ENCODE peak calls at places on chromosomes 4 and X, in four cellular contexts. T is HepG2, F is GM12878, A is K562. S is an unnamed sample.

GRCh38 chr4:2712261-2712842 is 43.8 kb downstream of the TNIP2 start:
- DNase-seq in A (no peak), T (no peak), F (no peak), S (no peak)

GRCh38 chrX:55111578-55112254 is 22.9 kb downstream of the PAGE2 start:
- DNase-seq in F (no peak), T (peak; percentile 48), A (no peak), S (no peak)

GRCh38 chr4:175308236-175308635 is 390.1 kb downstream of the ADAM29 start:
- DNase-seq in F (no peak), T (no peak), A (no peak), S (no peak)

GRCh38 chrX:103629295-103630170 is 758 bp downstream of the TCEAL1 start:
- DNase-seq in F (no peak), A (peak; percentile 28), T (peak; percentile 39), S (peak; percentile 71)

GRCh38 chr4:1956631-1957030 is 52.1 kb downstream of the NELFA start:
- DNase-seq in A (no peak), T (no peak), F (no peak), S (no peak)

GRCh38 chr4:150769845-150770244 is 187.9 kb downstream of the MAB21L2 start:
- DNase-seq in T (no peak), F (no peak), A (no peak), S (no peak)

GRCh38 chr4:76952631-76953587 is 3.4 kb downstream of the SEPTIN11 start:
- DNase-seq in A (no peak), T (no peak), F (no peak), S (no peak)

GRCh38 chr4:141635726-141636076 is 682 bp upstream of the IL15 start:
- DNase-seq in A (no peak), T (no peak), F (peak; percentile 73), S (no peak)

GRCh38 chrX:103626855-103627254 is 1.9 kb upstream of the TCEAL1 start:
- DNase-seq in A (no peak), T (no peak), F (no peak), S (no peak)

GRCh38 chr4:15479913-15480185 is 10.2 kb downstream of the CC2D2A start:
- DNase-seq in T (no peak), A (no peak), F (no peak), S (no peak)

GRCh38 chr4:75745192-75745591 is 20.8 kb downstream of the USO1 start:
- DNase-seq in T (peak; percentile 67), F (no peak), A (peak; percentile 15), S (no peak)

GRCh38 chrX:150573702-150574101 is 5.3 kb downstream of the MTM1 start:
- DNase-seq in F (no peak), A (no peak), T (no peak), S (no peak)

GRCh38 chr4:54063737-54064316 is 578 bp downstream of the CHIC2 start:
- DNase-seq in A (peak; percentile 17), F (no peak), T (peak; percentile 24), S (peak; percentile 26)

GRCh38 chr4:123190176-123190575 is 206.4 kb upstream of the SPRY1 start:
- DNase-seq in F (no peak), A (no peak), T (no peak), S (no peak)

GRCh38 chr4:4418676-4419370 is 31.9 kb downstream of the NSG1 start:
- DNase-seq in A (no peak), F (no peak), T (no peak), S (no peak)
- TF ChIP-seq ATF3 in A (no peak), F (no peak), T (no peak), S (no peak)

DNA sequence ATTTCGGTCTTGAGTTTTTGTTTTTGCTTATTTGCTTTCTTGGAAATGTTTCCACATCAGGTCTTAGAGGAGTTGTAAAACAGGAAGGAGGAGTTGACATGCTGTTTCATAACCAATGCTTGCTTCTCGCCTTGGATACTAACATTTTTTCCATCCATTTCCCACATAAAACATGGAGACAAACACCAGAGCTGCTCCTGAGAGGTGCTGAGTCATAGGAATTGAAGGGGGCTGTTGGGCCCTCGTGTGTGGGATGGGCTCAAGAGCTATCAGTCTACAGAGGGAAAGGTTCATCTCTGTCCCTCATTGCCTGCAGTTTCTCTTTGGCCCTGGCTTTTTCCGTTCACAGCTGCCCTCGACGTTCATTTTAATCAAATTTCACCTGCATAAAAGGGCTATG is 29.9 kb downstream of the TBL1X start:
- DNase-seq in T (no peak), A (peak; percentile 55), F (no peak), S (no peak)
- TF ChIP-seq NR2C2 in T (no peak), A (no peak), F (no peak), S (no peak)

GRCh38 chrX:12978205-12979010 is 3.5 kb downstream of the TMSB4X start:
- DNase-seq in A (peak; percentile 44), F (no peak), T (no peak), S (peak; percentile 26)
- TF ChIP-seq ETV6 in A (no peak), F (peak; percentile 88), T (no peak), S (no peak)

DNA sequence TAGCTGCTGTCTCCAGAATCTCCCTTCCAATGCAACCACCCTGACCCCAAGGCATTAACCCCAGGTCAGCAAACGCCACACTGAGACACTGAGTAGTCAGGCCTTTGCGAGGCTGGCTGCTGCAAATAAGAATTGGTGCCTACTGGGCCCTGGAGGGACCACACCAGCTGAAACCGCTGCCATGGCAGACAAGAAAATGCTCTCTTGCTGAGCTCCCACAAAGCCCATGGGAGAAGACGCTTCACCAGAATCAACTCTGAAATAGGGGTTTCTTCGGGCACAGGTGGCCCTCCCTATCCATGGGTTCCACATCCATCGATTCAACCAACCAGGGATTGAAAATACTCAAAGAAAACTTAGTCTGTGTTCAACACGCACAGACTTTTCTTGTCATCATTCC is 26.7 kb upstream of the CRMP1 start:
- DNase-seq in A (no peak), F (no peak), T (no peak), S (no peak)
- TF ChIP-seq ATF3 in A (no peak), F (no peak), T (no peak), S (no peak)

GRCh38 chr4:8542776-8543525 is 37.2 kb upstream of the GPR78 start:
- DNase-seq in A (no peak), T (no peak), F (no peak), S (no peak)

GRCh38 chr4:8543623-8544022 is 36.6 kb upstream of the GPR78 start:
- DNase-seq in T (no peak), F (no peak), A (no peak), S (no peak)

GRCh38 chr4:8540586-8540985 is 39.6 kb upstream of the GPR78 start:
- DNase-seq in A (no peak), F (no peak), T (no peak), S (no peak)

GRCh38 chr4:8540991-8541390 is 39.2 kb upstream of the GPR78 start:
- DNase-seq in T (no peak), A (no peak), F (no peak), S (no peak)

GRCh38 chr4:8541981-8542715 is 38.0 kb upstream of the GPR78 start:
- DNase-seq in T (no peak), F (no peak), A (no peak), S (no peak)
- TF ChIP-seq NR2C2 in T (no peak), F (no peak), A (no peak), S (no peak)

GRCh38 chr4:24837781-24838180 is 42.4 kb downstream of the SOD3 start:
- DNase-seq in A (no peak), T (no peak), F (no peak), S (no peak)

GRCh38 chr4:24840362-24840761 is 45.0 kb downstream of the SOD3 start:
- DNase-seq in F (no peak), T (peak; percentile 12), A (no peak), S (no peak)

GRCh38 chr4:24840826-24841587 is 45.6 kb downstream of the SOD3 start:
- DNase-seq in A (no peak), T (no peak), F (no peak), S (no peak)

GRCh38 chr4:24836843-24837242 is 41.5 kb downstream of the SOD3 start:
- DNase-seq in T (no peak), A (no peak), F (no peak), S (no peak)

DNA sequence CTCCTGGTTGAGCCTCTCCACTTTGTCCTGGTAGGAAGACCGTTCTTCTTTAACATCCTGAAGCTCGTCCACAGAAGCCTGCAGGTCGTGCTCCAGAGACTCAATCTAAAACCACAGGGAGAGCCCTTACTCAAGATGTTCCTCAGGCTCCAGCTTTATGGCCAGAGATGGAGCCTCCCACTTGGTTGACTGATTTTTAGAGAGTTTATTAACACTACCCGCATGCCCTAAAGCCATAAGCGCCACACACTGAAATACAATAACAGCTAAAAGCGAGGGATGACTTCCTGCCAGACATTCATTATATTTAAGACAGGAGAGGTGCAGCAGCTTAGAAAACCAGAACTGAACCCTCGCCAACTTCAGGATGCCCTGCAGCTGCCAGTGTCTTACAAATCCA is 41.9 kb downstream of the SOD3 start:
- DNase-seq in T (no peak), F (no peak), A (no peak), S (no peak)
- TF ChIP-seq ETV6 in T (no peak), F (no peak), A (no peak), S (no peak)

DNA sequence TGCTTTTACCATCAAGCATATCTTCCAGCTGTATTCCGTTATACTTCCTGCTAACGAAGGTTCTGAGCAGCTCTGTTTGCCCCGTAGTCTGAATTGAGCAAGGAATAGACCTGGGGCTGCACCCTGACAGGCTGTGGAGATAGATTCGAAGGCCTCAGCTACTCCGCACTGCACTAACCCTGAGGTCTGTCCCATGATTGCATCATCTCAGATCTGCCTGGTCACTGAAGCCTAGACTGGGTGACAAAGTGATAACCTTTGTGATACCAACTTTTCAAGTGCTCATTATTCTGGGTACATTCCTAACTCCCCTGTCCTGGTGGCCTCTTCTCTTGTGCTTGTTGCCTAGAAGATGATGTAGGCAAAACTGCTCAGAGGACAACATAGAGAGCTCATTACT is 29.9 kb upstream of the PGRMC1 start:
- DNase-seq in A (peak; percentile 8), T (no peak), F (no peak), S (no peak)
- TF ChIP-seq ATF3 in A (no peak), T (peak; percentile 42), F (no peak), S (no peak)

DNA sequence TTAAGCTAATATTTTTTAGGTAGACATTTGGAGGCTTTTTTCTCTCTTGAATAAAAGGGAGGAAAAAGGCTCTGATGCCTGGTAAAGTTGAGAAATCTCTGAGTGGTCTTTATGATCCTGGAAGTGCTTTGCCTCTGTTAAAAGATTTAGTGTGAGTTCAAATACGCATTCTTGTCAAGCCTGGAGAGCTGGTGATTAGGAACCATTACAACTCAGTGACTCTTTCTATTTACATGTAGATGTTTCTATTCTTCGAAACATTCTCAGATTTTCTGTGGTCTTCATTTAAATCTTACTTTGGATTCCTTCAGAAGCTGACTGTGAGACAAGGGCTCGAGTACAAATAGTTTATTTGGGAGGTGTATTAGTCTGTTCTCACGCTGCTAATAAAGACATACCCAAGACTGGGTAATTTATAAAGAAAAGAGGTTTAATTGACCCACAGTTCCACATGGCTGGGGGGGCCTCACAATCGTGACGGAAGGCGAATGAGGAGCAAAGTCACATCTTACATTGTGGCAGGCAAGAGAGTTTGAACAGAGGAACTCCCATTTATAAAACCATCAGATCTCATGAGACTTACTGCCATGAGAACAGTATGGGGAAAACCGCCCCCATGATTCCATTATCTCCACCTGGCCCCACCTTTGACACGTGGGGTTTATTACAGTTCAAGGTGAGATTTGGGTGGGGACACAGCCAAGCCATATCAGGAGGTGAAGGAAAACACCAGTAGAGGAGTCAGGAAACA is 143.7 kb upstream of the MED14 start:
- DNase-seq in T (no peak), A (no peak), F (no peak), S (no peak)
- TF ChIP-seq NR2C2 in T (no peak), A (no peak), F (no peak), S (no peak)

S was measured in WTC11.